ENCODE peak calls at places on chromosomes 13 and 19, in seven cellular contexts. E, O, B, K, J, U and X are unnamed samples.
A peak's percentile ranks its signal among the peaks of the same experiment; 100 is the strongest.

GRCh38 chr19:42352216-42352892 is 26.9 kb downstream of the MEGF8 start:
- DNase-seq in E (no peak), O (no peak), B (no peak), K (no peak), J (no peak), U (no peak), X (no peak)

GRCh38 chr13:27481766-27482165 is 31.4 kb upstream of the MTIF3 start:
- DNase-seq in E (peak; percentile 19), O (no peak), B (no peak), K (peak; percentile 69), J (peak; percentile 51), U (peak; percentile 58), X (peak; percentile 21)

GRCh38 chr19:46495789-46496099 is at the start of gene PNMA8B:
- DNase-seq in E (no peak), O (no peak), B (no peak), K (peak; percentile 84), J (no peak), U (peak; percentile 78), X (peak; percentile 81)

GRCh38 chr19:42140125-42140754 is 8.0 kb upstream of the POU2F2 start:
- DNase-seq in E (no peak), O (no peak), B (no peak), K (peak; percentile 62), J (peak; percentile 48), U (peak; percentile 31), X (peak; percentile 76)

GRCh38 chr13:31767175-31767900 is 28.0 kb downstream of the RXFP2 start:
- DNase-seq in E (no peak), O (no peak), B (no peak), K (no peak), J (no peak), U (no peak), X (no peak)

GRCh38 chr13:96053003-96053703 is at the start of gene UGGT2:
- DNase-seq in E (peak; percentile 91), O (peak; percentile 87), B (peak; percentile 96), K (peak; percentile 92), J (peak; percentile 97), U (peak; percentile 59), X (peak; percentile 95)

GRCh38 chr19:17183271-17183757 is 31.8 kb upstream of the USE1 start:
- DNase-seq in E (no peak), O (no peak), B (no peak), K (no peak), J (no peak), U (no peak), X (no peak)

GRCh38 chr19:45577111-45577905 is 7.3 kb downstream of the OPA3 start:
- DNase-seq in E (peak; percentile 82), O (no peak), B (no peak), K (no peak), J (peak; percentile 60), U (no peak), X (peak; percentile 40)

GRCh38 chr19:3057275-3057714 is 5.0 kb downstream of the TLE5 start:
- DNase-seq in E (peak; percentile 37), O (peak; percentile 77), B (peak; percentile 83), K (peak; percentile 45), J (peak; percentile 73), U (no peak), X (peak; percentile 97)

GRCh38 chr13:109759609-109760008 is 26.8 kb downstream of the IRS2 start:
- DNase-seq in E (no peak), O (no peak), B (no peak), K (no peak), J (no peak), U (no peak), X (no peak)

GRCh38 chr13:75186384-75186783 is 295.6 kb downstream of the TBC1D4 start:
- DNase-seq in E (no peak), O (no peak), B (no peak), K (no peak), J (no peak), U (no peak), X (no peak)

GRCh38 chr13:100944791-100945345 is 270.3 kb upstream of the TMTC4 start:
- DNase-seq in E (no peak), O (no peak), B (no peak), K (no peak), J (no peak), U (no peak), X (no peak)

GRCh38 chr19:2427323-2428026 is at the start of gene TIMM13:
- DNase-seq in E (peak; percentile 78), O (peak; percentile 95), B (peak; percentile 97), K (peak; percentile 91), J (peak; percentile 97), U (peak; percentile 95), X (peak; percentile 98)

GRCh38 chr19:15475169-15475568 is 4.1 kb downstream of the PGLYRP2 start:
- DNase-seq in E (no peak), O (no peak), B (no peak), K (no peak), J (no peak), U (no peak), X (no peak)

GRCh38 chr13:44218501-44219240 is 155.0 kb upstream of the SERP2 start:
- DNase-seq in E (no peak), O (peak; percentile 72), B (peak; percentile 73), K (no peak), J (peak; percentile 60), U (no peak), X (no peak)

GRCh38 chr19:51020988-51021651 is 1.6 kb upstream of the KLK10 start:
- DNase-seq in E (peak; percentile 64), O (no peak), B (no peak), K (peak; percentile 35), J (no peak), U (no peak), X (peak; percentile 58)

GRCh38 chr13:75405976-75406703 is 75.8 kb downstream of the TBC1D4 start:
- DNase-seq in E (no peak), O (no peak), B (no peak), K (no peak), J (no peak), U (no peak), X (no peak)

GRCh38 chr13:112969692-112970338 is 801 bp downstream of the MCF2L start:
- DNase-seq in E (no peak), O (no peak), B (no peak), K (no peak), J (peak; percentile 4), U (no peak), X (no peak)

GRCh38 chr19:47111081-47111589 is 2.4 kb downstream of the ZC3H4 start:
- DNase-seq in E (no peak), O (no peak), B (no peak), K (peak; percentile 44), J (peak; percentile 41), U (no peak), X (peak; percentile 52)

GRCh38 chr13:39159971-39160370 is 121.7 kb downstream of the NHLRC3 start:
- DNase-seq in E (no peak), O (no peak), B (no peak), K (no peak), J (no peak), U (no peak), X (no peak)

GRCh38 chr19:42693760-42694350 is 46.4 kb downstream of the PSG3 start:
- DNase-seq in E (peak; percentile 98), O (no peak), B (no peak), K (peak; percentile 26), J (no peak), U (no peak), X (no peak)

GRCh38 chr13:74633734-74634133 is 499.5 kb upstream of the KLF12 start:
- DNase-seq in E (no peak), O (no peak), B (no peak), K (no peak), J (no peak), U (no peak), X (no peak)

DNA sequence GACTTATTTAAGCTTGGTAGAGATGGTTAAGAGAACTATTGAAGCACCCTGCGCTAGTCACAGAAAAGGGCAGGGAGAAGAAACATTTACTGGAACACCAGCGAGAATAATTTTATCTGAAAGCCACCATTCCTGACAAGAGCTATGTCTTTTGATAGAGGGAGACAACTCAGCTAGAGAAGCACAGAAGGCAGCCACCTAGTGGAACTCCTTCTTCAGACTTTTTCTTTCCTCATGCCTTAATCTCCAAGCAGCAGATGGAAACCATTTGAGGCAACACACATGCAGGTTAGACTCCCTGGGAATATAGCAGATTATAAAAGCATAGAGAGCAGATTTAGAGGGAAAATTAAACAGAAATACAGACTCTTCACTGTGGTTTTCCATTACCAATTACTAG is 813.4 kb downstream of the SLITRK6 start:
- DNase-seq in E (no peak), O (no peak), B (no peak), K (no peak), J (no peak), U (no peak), X (no peak)
- TF ChIP-seq CTCF in E (no peak), O (no peak), B (no peak), K (no peak), J (no peak), U (no peak), X (no peak)

DNA sequence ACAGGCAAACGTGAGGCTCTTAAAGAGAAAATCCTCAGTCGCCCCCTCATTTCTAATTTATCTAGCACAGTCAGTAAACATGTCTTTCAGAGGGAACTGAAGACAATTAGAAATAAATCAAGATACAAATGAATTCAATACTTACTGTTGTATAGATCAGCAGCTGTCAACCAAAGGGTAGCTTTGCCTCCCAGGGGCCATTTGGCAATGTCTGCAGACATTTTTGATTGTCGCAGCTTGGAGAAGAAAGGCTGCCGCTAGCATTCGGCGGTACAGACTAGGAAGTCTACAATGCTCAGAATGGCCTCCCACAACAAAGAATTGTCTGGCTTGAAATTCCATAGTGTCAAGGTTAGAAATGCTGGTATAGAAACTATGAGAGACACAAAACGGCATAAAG is 91.5 kb downstream of the RGCC start:
- DNase-seq in E (no peak), O (no peak), B (no peak), K (no peak), J (no peak), U (no peak), X (no peak)
- H3K4me1 ChIP-seq in E (no peaks in the 10 kb centered on the region), O (peaks cover 51% of the 10 kb centered on the region), B (peaks cover 19% of the 10 kb centered on the region), K (no peaks in the 10 kb centered on the region), J (no peaks in the 10 kb centered on the region), U (peaks cover 4% of the 10 kb centered on the region), X (peaks cover 8% of the 10 kb centered on the region)

GRCh38 chr19:1354496-1355257 is 29.0 kb upstream of the NDUFS7 start:
- DNase-seq in E (peak; percentile 81), O (peak; percentile 83), B (peak; percentile 93), K (peak; percentile 99), J (peak; percentile 93), U (peak; percentile 82), X (peak; percentile 95)
- TF ChIP-seq EP300 in E (no peak), O (peak; percentile 99), B (no peak), K (peak; percentile 74), J (no peak), U (no peak), X (no peak)

DNA sequence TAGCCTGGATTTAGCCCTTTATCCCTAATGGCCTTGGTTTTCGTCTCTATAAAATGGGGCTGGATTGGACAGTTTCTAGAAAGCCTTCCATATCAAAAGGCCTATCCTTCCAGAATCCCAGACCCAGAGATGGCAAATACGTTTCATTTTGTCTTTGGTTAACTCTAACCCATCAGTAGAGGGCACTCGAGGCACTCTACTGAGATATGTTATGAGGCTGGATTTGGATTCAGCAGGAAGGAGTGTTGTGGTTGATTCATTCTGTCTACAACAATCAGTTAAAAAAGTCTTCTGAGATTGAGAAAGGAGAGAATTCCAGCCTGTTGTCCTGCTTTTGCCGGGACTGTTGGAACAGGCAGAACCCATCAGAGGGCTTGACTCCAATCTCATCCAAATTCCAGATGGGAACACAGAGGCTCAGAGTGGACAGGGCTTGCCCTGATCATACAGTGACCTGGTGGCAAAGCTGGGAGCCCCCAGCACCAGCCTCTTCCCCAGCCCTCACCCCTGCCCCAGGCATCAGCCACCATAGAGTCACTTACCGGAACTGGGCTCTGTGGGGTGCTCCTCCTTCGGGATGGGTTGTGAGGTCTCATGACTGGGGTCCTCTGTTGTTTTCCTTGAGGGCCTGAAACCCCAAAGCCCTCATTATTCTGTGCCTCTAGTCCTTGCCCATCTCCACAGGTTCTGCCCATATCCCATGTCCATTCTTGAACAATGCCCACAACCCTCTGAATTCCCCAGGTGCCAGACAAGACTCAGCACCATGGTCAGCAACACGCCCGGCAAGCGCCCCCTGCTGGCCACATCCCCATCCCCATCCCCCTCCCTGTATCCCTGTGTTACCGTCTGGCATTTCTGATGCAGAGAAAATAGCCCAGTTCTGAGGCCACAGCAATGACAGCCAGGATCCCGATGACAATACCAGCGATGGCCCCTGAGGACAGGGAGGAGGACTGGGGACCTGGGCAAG is 12.3 kb upstream of the ZNF180 start:
- DNase-seq in E (peak; percentile 71), O (no peak), B (no peak), K (peak; percentile 78), J (peak; percentile 14), U (peak; percentile 31), X (no peak)
- TF ChIP-seq CTCF in E (peak; percentile 51), O (no peak), B (no peak), K (peak; percentile 75), J (peak; percentile 23), U (peak; percentile 69), X (no peak)